ENCODE peak calls at places on chromosome 12, in four cellular contexts. One of them, this sample, is unnamed.

GRCh38 chr12:49967042-49967776 is 5.5 kb downstream of the AQP5 start:
- DNase-seq in hippocampal formation: peak
- DNase-seq in nucleus accumbens: peak
- DNase-seq in T-helper 2 cell: peak
- DNase-seq in this sample: peak

GRCh38 chr12:10031771-10032175 is 1.3 kb downstream of the CLEC9A start:
- DNase-seq in T-helper 2 cell: no peak
- DNase-seq in nucleus accumbens: no peak
- DNase-seq in hippocampal formation: no peak
- DNase-seq in this sample: no peak

GRCh38 chr12:24948816-24949722 is at the start of gene BCAT1:
- DNase-seq in T-helper 2 cell: no peak
- DNase-seq in hippocampal formation: peak
- DNase-seq in nucleus accumbens: peak
- DNase-seq in this sample: no peak

GRCh38 chr12:86334071-86334470 is 77.9 kb upstream of the MGAT4C start:
- DNase-seq in T-helper 2 cell: no peak
- DNase-seq in nucleus accumbens: no peak
- DNase-seq in hippocampal formation: no peak
- DNase-seq in this sample: no peak

GRCh38 chr12:130547480-130548155 is 168.5 kb downstream of the RIMBP2 start:
- DNase-seq in hippocampal formation: no peak
- DNase-seq in nucleus accumbens: peak
- DNase-seq in T-helper 2 cell: no peak
- DNase-seq in this sample: no peak

GRCh38 chr12:105574056-105574715 is 243.7 kb downstream of the C12orf75 start:
- DNase-seq in nucleus accumbens: no peak
- DNase-seq in hippocampal formation: no peak
- DNase-seq in T-helper 2 cell: no peak
- DNase-seq in this sample: no peak

GRCh38 chr12:25950329-25951115 is 8.0 kb upstream of the RASSF8 start:
- DNase-seq in nucleus accumbens: no peak
- DNase-seq in hippocampal formation: no peak
- DNase-seq in T-helper 2 cell: no peak
- DNase-seq in this sample: no peak

GRCh38 chr12:42791399-42791798 is 201.9 kb upstream of the PRICKLE1 start:
- DNase-seq in nucleus accumbens: no peak
- DNase-seq in T-helper 2 cell: no peak
- DNase-seq in hippocampal formation: no peak
- DNase-seq in this sample: no peak

GRCh38 chr12:118055865-118056773 is 4.9 kb downstream of the WSB2 start:
- DNase-seq in T-helper 2 cell: no peak
- DNase-seq in nucleus accumbens: no peak
- DNase-seq in hippocampal formation: no peak
- DNase-seq in this sample: no peak

GRCh38 chr12:101436146-101436545 is 28.6 kb upstream of the ARL1 start:
- DNase-seq in nucleus accumbens: no peak
- DNase-seq in T-helper 2 cell: no peak
- DNase-seq in hippocampal formation: no peak
- DNase-seq in this sample: no peak

GRCh38 chr12:46524778-46525177 is 152.2 kb upstream of the SLC38A2 start:
- DNase-seq in hippocampal formation: no peak
- DNase-seq in T-helper 2 cell: no peak
- DNase-seq in nucleus accumbens: no peak
- DNase-seq in this sample: no peak

GRCh38 chr12:91657016-91657415 is 474.4 kb upstream of the DCN start:
- DNase-seq in nucleus accumbens: no peak
- DNase-seq in T-helper 2 cell: no peak
- DNase-seq in hippocampal formation: no peak
- DNase-seq in this sample: no peak

GRCh38 chr12:129773170-129773493 is 130.7 kb downstream of the TMEM132D start:
- DNase-seq in hippocampal formation: no peak
- DNase-seq in T-helper 2 cell: no peak
- DNase-seq in nucleus accumbens: peak
- DNase-seq in this sample: no peak

GRCh38 chr12:92674500-92674899 is 28.3 kb upstream of the PLEKHG7 start:
- DNase-seq in hippocampal formation: no peak
- DNase-seq in T-helper 2 cell: no peak
- DNase-seq in nucleus accumbens: no peak
- DNase-seq in this sample: no peak